ENCODE peak calls at places on chromosome 11, in eight cellular contexts. O is body of pancreas, I is brain microvascular endothelial cell, L is upper lobe of right lung, B is RWPE2, X is heart right ventricle, Q is lower leg skin, Y is mucosa of descending colon. W is an unnamed sample.

GRCh38 chr11:3123316-3123715 is 41.8 kb downstream of the OSBPL5 start:
- DNase-seq in I (no peak), X (peak; percentile 85), Q (peak; percentile 83), O (no peak), Y (peak; percentile 72), L (peak; percentile 68), B (peak; percentile 73), W (no peak)

GRCh38 chr11:199004-199581 is 6.2 kb downstream of the SCGB1C1 start:
- DNase-seq in B (no peak), Q (no peak), X (no peak), I (no peak), L (peak; percentile 63), Y (peak; percentile 17), O (peak; percentile 10), W (no peak)

GRCh38 chr11:125463590-125464265 is 32.3 kb downstream of the FEZ1 start:
- DNase-seq in Q (no peak), O (no peak), X (no peak), Y (no peak), L (no peak), I (no peak), B (no peak), W (no peak)

GRCh38 chr11:29006668-29007067 is 898.5 kb downstream of the METTL15 start:
- DNase-seq in Y (no peak), X (no peak), I (no peak), O (no peak), B (no peak), Q (no peak), L (no peak), W (no peak)

GRCh38 chr11:7651140-7651551 is 22.2 kb downstream of the CYB5R2 start:
- DNase-seq in X (no peak), B (no peak), O (no peak), L (no peak), I (peak; percentile 10), Q (no peak), Y (no peak), W (no peak)

GRCh38 chr11:107385361-107385982 is 72.2 kb downstream of the CWF19L2 start:
- DNase-seq in Q (no peak), B (peak; percentile 81), O (no peak), X (no peak), L (no peak), I (peak; percentile 36), Y (no peak), W (peak; percentile 49)

GRCh38 chr11:57288771-57289579 is 35.8 kb downstream of the TNKS1BP1 start:
- DNase-seq in X (no peak), L (no peak), O (no peak), B (no peak), Q (no peak), I (peak; percentile 93), Y (peak; percentile 64), W (no peak)

GRCh38 chr11:44901782-44902181 is 48.9 kb downstream of the TP53I11 start:
- DNase-seq in B (no peak), O (no peak), L (no peak), Y (no peak), I (no peak), X (no peak), Q (no peak), W (no peak)

GRCh38 chr11:77590194-77590591 is 440 bp downstream of the AQP11 start:
- DNase-seq in I (peak; percentile 21), O (peak; percentile 53), L (no peak), X (peak; percentile 30), Y (no peak), Q (no peak), B (no peak), W (peak; percentile 48)

GRCh38 chr11:114132944-114133394 is 73.5 kb downstream of the ZBTB16 start:
- DNase-seq in B (no peak), X (no peak), Q (no peak), I (no peak), O (no peak), L (no peak), Y (peak; percentile 58), W (peak; percentile 69)

GRCh38 chr11:36421546-36422155 is 88.4 kb downstream of the TRAF6 start:
- DNase-seq in I (no peak), L (no peak), B (no peak), O (no peak), X (no peak), Y (no peak), Q (no peak), W (no peak)

GRCh38 chr11:42172441-42172840 is 713.0 kb upstream of the LRRC4C start:
- DNase-seq in Q (no peak), I (no peak), Y (no peak), L (no peak), X (no peak), O (no peak), B (no peak), W (no peak)

GRCh38 chr11:84091212-84091986 is 805.2 kb upstream of the CCDC90B start:
- DNase-seq in O (no peak), Y (no peak), B (no peak), L (no peak), Q (no peak), I (no peak), X (no peak), W (no peak)

GRCh38 chr11:29482510-29482909 is 534.3 kb downstream of the KCNA4 start:
- DNase-seq in B (no peak), O (no peak), L (no peak), I (no peak), Y (no peak), Q (no peak), X (no peak), W (no peak)

GRCh38 chr11:2672553-2673249 is 27.1 kb downstream of the KCNQ1OT1 start:
- DNase-seq in O (no peak), Y (no peak), B (no peak), X (no peak), L (peak; percentile 41), I (no peak), Q (no peak), W (no peak)

DNA sequence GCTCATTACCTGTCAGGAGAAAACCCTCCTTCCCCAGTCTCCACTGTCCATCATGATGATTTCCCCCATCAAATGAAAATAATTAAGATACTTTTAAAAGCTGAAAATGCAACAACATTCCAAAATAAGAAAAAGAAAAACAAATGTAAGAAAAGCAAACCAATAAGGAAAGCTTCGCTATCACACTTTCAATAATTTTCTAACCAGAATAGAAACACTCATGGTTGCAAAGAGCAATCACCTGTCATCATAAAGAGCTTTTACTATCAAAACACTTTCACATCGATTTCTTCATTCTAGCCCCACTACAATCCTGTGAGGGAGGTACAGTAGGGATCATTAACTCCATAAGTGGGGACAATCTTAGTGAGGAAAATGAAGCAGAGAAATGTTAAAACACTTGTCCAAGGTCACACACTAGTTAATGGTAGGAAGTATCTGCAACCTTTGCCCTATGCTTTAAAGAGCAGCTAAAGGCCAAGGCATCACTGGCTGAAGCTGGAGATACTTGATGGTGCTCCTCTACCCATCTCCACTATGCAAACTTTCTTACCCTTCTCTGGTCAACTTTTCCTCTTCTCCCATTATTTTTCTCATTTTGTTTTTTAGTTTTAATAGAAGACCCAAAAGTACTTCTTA is 2.6 kb downstream of the RBM4B start:
- DNase-seq in I (no peak), Y (no peak), X (no peak), L (no peak), Q (no peak), B (no peak), O (no peak), W (no peak)
- H3K4me3 ChIP-seq in I (no peak overlapping the region), Y (no peak overlapping the region), X (peak overlapping the region; percentile 94), L (no peak overlapping the region), Q (no peak overlapping the region), B (no peak overlapping the region), O (no peak overlapping the region), W (no peak overlapping the region)

DNA sequence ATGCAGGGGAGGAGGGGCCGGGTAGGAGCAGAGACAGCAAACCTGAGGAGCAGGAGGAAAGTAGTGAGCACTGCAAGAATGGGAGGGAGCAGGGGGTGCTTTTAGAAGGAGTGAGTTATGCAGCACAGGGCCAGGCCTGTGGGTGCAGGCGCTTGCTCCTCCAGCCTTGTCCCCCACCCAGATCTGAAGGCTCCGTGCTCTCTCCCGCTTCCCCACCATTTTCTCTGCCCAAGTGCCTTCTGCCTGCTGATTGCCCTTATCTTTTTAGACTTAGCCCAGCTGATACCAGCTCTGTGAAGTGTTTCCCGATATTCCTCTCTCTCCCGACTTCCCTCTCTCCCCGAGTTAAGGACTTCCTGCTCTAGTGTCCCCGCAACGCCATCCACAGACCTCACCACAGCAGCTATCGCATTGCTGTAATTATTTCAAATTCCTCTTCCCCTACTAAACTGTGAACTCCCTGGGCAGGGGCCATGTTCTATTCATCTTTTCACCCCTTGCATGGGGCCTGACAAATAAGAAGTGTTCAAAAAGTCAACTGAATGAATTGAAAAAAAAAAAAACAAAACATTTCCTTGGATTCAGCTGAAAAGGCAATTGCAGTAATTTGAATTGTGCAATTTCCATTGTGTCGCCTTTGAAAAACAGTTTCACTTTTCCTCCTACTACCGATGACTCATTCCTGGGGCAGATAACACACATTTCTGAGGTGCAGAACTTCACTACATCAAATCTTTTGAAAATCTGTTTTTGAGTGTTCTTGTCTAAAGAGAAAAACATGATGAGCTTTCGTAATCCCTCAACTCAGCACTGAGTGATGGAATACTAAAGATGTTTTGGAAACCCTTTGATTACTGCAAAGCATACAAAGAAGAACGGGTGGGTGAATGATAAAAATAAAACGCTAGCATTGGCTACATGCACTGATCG is 69.7 kb upstream of the BMAL1 start:
- DNase-seq in X (no peak), L (peak; percentile 70), Q (no peak), O (no peak), I (peak; percentile 82), B (no peak), Y (peak; percentile 38), W (peak; percentile 46)
- H3K4me3 ChIP-seq in X (peak overlapping the region; percentile 40), L (peak overlapping the region; percentile 44), Q (no peak overlapping the region), O (no peak overlapping the region), I (peak overlapping the region; percentile 42), B (no peak overlapping the region), Y (no peak overlapping the region), W (no peak overlapping the region)

DNA sequence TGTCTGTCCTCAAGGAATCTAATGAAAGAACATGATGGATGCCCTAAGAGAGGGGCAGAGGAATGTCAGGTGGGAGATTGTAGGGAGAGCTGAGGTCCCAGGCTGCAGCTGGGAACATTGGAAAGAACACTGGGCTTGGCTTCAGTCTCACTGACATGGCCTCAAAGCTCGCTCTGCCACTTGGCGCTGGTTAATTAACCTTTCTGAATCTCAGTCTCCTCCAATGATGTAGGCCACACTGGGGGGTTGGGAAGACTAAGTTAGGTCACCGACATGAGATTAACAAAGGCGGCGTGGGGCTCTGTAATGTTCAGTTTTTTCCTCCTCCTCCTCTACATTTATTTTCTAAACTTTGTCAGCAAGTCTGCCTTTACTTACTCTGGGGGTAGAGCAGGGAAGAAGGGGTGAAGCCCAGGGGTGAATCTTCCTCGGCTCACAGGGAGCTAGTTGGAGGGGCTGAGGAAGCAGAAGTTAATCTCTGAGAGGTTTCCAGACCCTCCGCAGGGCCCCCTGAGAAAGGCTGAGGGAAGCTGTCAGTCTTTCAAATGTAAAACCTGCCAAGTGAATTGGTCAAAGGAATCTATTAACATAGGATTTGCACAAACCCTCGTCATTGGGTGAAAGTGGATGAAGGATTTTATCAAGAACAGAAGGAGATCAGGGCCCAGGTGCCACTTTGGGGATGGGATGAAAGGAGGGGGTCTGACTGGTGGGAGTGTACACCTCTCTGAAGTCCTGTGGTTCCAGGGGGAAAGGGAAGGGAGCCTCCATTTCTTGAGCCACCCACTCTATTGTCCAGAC is 32.1 kb upstream of the TENM4 start:
- DNase-seq in Q (no peak), O (no peak), B (no peak), X (no peak), Y (no peak), I (no peak), L (no peak), W (no peak)
- H3K4me3 ChIP-seq in Q (no peak overlapping the region), O (no peak overlapping the region), B (no peak overlapping the region), X (no peak overlapping the region), Y (no peak overlapping the region), I (no peak overlapping the region), L (no peak overlapping the region), W (no peak overlapping the region)

DNA sequence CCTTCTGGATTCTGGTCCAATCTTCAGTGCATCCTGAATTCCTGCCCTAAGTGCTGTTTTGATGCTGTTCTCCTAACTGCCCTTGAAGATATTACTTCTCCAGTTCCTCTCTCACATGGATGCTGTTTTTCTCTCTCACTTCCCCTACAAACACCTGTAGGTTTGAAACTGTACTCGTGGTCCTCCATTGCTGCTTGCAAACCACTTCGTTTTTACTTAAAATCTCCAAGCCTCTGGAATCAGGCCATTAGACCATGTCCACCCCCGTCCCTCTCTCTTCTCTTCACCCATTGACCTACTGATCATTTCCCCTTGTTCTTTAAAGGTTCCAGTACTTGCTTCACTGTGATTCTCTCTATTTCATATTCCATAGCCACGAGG is 988.1 kb downstream of the NTM start:
- DNase-seq in L (no peak), Q (no peak), O (no peak), X (no peak), Y (no peak), I (no peak), B (no peak), W (no peak)
- H3K4me3 ChIP-seq in L (no peak overlapping the region), Q (no peak overlapping the region), O (no peak overlapping the region), X (no peak overlapping the region), Y (no peak overlapping the region), I (no peak overlapping the region), B (no peak overlapping the region), W (no peak overlapping the region)